ENCODE peak calls at places on chromosomes 7 and 10, in six cellular contexts. C, O, D, X, V and Q are unnamed samples.

GRCh38 chr7:48311464-48311863 is 140.2 kb downstream of the ABCA13 start:
- DNase-seq in V (no peak), D (no peak), O (no peak), C (no peak), X (no peak), Q (peak)

GRCh38 chr10:131129544-131129943 is 182.0 kb downstream of the TCERG1L start:
- DNase-seq in C (no peak), D (no peak), V (no peak), O (no peak), X (no peak), Q (peak)

GRCh38 chr7:101244385-101245146 is at the start of gene FIS1:
- DNase-seq in V (peak), X (peak), C (peak), O (peak), D (peak), Q (peak)

GRCh38 chr7:105010538-105011523 is 3.2 kb upstream of the KMT2E start:
- DNase-seq in O (no peak), C (no peak), X (no peak), D (peak), V (peak), Q (no peak)

GRCh38 chr10:104274762-104275721 is 6.1 kb downstream of the GSTO2 start:
- DNase-seq in D (peak), X (peak), O (no peak), C (no peak), V (peak), Q (peak)

GRCh38 chr10:58897708-58898107 is 278.7 kb upstream of the PHYHIPL start:
- DNase-seq in D (no peak), O (no peak), C (no peak), V (peak), X (no peak), Q (no peak)

GRCh38 chr7:42106562-42106961 is 130.4 kb downstream of the GLI3 start:
- DNase-seq in V (peak), X (no peak), O (no peak), D (no peak), C (no peak), Q (no peak)

GRCh38 chr10:110802090-110802489 is 69.6 kb upstream of the PDCD4 start:
- DNase-seq in D (peak), X (no peak), C (no peak), O (no peak), V (peak), Q (peak)

GRCh38 chr7:151745090-151745638 is 131.8 kb downstream of the PRKAG2 start:
- DNase-seq in D (peak), O (no peak), C (no peak), V (peak), X (peak), Q (peak)

GRCh38 chr7:116327135-116327534 is 116.8 kb downstream of the TES start:
- DNase-seq in V (no peak), X (no peak), O (no peak), D (no peak), C (no peak), Q (no peak)

GRCh38 chr10:1420663-1421362 is 316.5 kb downstream of the ADARB2 start:
- DNase-seq in X (no peak), O (peak), D (no peak), V (no peak), C (no peak), Q (peak)

GRCh38 chr7:138739859-138740258 is 38.7 kb upstream of the SVOPL start:
- DNase-seq in X (no peak), O (no peak), V (no peak), D (no peak), C (no peak), Q (no peak)

GRCh38 chr7:103573479-103574058 is 127.6 kb upstream of the SLC26A5 start:
- DNase-seq in C (no peak), O (no peak), X (no peak), V (peak), D (peak), Q (peak)

GRCh38 chr7:96430350-96430749 is 108.5 kb upstream of the SLC25A13 start:
- DNase-seq in X (no peak), C (no peak), D (no peak), V (no peak), O (no peak), Q (no peak)

GRCh38 chr10:62264702-62265436 is 3.8 kb downstream of the RTKN2 start:
- DNase-seq in D (peak), V (peak), C (peak), O (no peak), X (no peak), Q (peak)

GRCh38 chr10:62266611-62267010 is 2.0 kb downstream of the RTKN2 start:
- DNase-seq in V (no peak), X (no peak), D (no peak), C (no peak), O (no peak), Q (peak)

GRCh38 chr10:62264126-62264525 is 4.5 kb downstream of the RTKN2 start:
- DNase-seq in X (no peak), D (no peak), V (no peak), C (no peak), O (no peak), Q (no peak)

GRCh38 chr10:62268027-62268398 is 631 bp downstream of the RTKN2 start:
- DNase-seq in V (no peak), X (peak), O (peak), C (no peak), D (no peak), Q (no peak)

DNA sequence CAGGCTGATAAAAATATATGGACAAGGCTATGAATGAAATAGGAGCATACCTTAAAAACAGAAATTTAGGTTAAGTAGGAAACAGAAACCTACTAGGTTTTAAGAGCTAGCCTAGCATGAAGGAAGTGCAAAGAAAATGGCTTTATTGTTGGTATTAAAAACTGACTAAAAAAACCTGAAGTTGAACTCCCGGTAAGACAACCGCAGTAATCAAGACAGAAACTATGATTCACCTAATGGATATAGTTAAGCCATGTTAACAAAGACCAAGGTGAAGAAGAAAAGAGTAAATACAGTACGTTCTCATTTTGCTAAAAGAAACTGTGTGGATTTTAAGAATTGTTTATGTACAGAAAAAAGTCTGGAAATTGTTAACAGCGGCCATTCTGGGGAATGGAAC is 2.5 kb downstream of the RTKN2 start:
- DNase-seq in O (no peak), C (no peak), V (no peak), D (no peak), X (no peak), Q (peak)
- H3K4me3 ChIP-seq in O (no peak), C (no peak), V (no peak), D (no peak), X (no peak), Q (no peak)

GRCh38 chr10:126375299-126375698 is 13.0 kb downstream of the ADAM12 start:
- DNase-seq in D (no peak), C (no peak), V (no peak), O (no peak), X (no peak), Q (no peak)

GRCh38 chr10:126372359-126372758 is 15.9 kb downstream of the ADAM12 start:
- DNase-seq in C (no peak), D (no peak), V (no peak), O (peak), X (no peak), Q (no peak)

GRCh38 chr10:126374435-126374834 is 13.8 kb downstream of the ADAM12 start:
- DNase-seq in V (no peak), X (no peak), O (no peak), C (no peak), D (no peak), Q (no peak)

GRCh38 chr10:126373982-126374381 is 14.3 kb downstream of the ADAM12 start:
- DNase-seq in V (no peak), X (no peak), O (no peak), D (peak), C (no peak), Q (peak)

DNA sequence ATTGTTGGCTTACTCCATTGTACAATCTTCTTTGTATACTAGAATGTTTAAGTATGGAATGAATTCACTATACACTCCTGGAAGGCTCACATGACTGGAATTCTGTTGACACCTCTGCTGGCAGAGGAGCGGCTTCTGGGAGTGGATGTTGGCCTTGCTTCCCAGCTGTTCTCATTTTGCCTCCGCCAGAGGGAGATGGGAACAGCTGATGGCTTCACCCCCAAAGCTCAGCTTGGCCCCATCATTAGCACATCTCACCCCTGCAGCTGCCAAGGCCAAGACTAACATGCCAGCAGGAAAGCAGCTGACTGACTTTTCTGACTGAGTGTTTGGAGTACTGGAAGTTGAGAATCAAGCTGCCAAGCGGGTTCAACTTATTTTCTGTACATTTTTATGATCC is 15.1 kb downstream of the ADAM12 start:
- DNase-seq in C (no peak), D (no peak), X (no peak), O (no peak), V (no peak), Q (no peak)
- TF ChIP-seq CTCF in C (no peak), D (no peak), X (no peak), O (no peak), V (peak), Q (no peak)

DNA sequence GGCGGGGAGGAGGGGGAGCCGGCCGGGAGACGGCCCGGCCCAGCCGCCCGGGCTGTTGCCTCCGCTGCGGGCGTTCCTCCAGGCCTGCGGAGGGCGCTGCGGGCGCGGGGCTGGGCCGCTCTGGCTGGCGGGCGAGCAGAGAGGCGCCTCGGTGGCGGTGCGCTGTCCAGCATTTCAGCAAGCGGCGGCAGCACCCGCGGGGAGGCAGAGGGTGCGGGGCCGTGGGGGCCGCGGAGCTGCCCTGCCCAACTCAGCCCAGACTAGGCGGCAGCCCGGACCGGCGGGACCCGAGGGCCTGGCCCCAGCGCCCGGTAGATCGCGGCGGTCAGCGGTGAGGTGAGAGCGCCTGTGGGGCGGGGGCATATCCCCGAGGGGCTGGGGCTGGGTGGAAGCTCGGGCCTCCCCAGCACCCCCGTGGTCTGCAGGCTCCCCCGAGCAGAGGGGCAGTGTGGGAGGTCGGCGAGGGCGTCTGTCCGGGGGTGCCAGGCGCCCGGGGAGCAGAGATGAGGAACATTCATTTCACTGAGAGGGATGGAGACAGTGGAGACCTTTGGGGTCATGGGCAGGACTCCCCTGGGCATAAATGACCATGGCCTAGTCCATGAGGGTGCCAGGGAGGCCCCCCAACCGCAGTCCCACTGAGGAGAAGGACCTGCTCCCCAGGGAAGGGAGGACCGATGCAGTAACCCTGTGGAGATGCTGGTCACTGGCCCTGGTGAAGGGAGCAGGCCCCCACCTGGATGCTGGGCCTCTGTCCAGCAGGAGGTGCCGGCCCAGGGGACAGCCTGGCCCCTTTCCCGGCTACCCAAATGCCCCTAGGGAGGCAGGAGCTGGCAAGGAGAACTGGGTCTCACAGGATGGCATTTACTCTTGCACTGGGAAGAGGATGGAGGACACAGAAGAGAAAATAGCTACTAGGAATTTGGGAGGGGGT is at the start of gene SRRM3:
- DNase-seq in X (peak), V (peak), C (no peak), D (peak), O (no peak), Q (peak)
- H3K4me3 ChIP-seq in X (no peak), V (no peak), C (no peak), D (no peak), O (peak), Q (no peak)

GRCh38 chr10:3755440-3756359 is 29.3 kb downstream of the KLF6 start:
- DNase-seq in V (peak), O (no peak), X (no peak), C (no peak), D (peak), Q (no peak)
- TF ChIP-seq CTCF in V (no peak), O (no peak), X (no peak), C (no peak), D (no peak), Q (no peak)

GRCh38 chr10:64142395-64142794 is 621.2 kb downstream of the REEP3 start:
- DNase-seq in X (no peak), O (no peak), D (no peak), C (no peak), V (no peak), Q (no peak)
- H3K4me3 ChIP-seq in X (no peak), O (no peak), D (no peak), C (no peak), V (no peak), Q (no peak)

GRCh38 chr7:102300643-102301211 is 14.1 kb downstream of the SH2B2 start:
- DNase-seq in C (no peak), D (no peak), X (peak), V (no peak), O (no peak), Q (no peak)
- TF ChIP-seq CTCF in C (no peak), D (peak), X (peak), V (no peak), O (no peak), Q (peak)

GRCh38 chr7:77202544-77202976 is 2.9 kb upstream of the FGL2 start:
- DNase-seq in X (no peak), O (no peak), V (no peak), C (no peak), D (no peak), Q (no peak)

GRCh38 chr7:77200542-77200941 is 923 bp upstream of the FGL2 start:
- DNase-seq in C (no peak), O (no peak), X (no peak), V (no peak), D (no peak), Q (no peak)

GRCh38 chr7:77199008-77199966 is at the start of gene FGL2:
- DNase-seq in D (peak), V (peak), O (no peak), C (peak), X (peak), Q (peak)

GRCh38 chr7:77197135-77197534 is 2.5 kb downstream of the FGL2 start:
- DNase-seq in V (no peak), X (no peak), O (no peak), C (no peak), D (no peak), Q (no peak)
- H3K4me3 ChIP-seq in V (no peak), X (peak), O (no peak), C (no peak), D (no peak), Q (no peak)

DNA sequence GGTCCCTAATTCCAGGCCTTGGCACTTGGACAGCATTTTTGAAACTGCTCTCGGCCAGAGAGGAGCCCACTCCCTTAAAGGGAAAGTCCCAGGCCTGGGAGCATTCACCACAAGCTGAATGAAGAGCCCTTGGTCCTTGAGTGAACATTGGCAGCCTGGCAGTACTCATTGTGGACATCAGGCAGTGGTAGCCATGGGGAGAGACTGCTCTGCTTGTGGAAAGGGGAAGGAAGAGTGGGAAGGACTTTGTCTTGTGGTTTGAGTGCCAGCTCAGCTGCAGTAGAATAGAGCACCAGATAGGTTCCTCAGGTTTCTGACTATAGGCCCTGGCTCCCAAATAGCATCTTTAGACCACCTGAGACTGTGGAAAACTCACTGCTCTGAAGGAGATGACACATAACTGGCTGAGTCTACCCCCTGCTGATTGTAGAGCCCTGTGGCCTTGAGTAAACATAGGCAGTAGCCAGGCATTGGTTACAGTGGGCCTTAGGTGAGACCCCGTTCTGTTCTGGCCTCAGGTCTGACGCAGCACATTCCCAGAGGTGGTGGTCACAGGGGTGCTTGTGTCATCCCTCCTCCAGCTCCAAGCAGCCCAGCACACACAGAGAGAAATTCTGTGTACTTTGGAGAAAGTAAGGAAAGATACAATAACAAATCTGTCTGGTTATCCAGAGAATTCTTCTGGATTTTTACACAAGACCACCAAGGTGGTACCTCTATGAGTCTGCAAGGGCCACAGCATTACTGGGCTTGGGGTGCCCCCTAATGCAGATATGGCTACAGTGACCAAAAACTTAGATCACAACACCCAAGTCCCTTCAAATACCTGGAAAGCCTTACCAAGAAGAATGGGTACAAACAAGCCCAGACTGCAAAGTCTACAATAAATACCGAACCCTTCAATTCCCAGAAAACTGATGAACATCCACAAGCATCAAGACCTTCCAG is 153.8 kb downstream of the GNAI1 start:
- DNase-seq in C (no peak), O (peak), X (no peak), V (no peak), D (peak), Q (no peak)
- TF ChIP-seq CTCF in C (no peak), O (peak), X (peak), V (peak), D (peak), Q (no peak)

GRCh38 chr10:52436664-52437063 is 122.6 kb downstream of the DKK1 start:
- DNase-seq in V (no peak), C (no peak), X (no peak), O (no peak), D (peak), Q (no peak)

GRCh38 chr10:52440612-52441285 is 126.7 kb downstream of the DKK1 start:
- DNase-seq in X (no peak), O (no peak), V (no peak), D (no peak), C (no peak), Q (no peak)

GRCh38 chr10:52438119-52438518 is 124.0 kb downstream of the DKK1 start:
- DNase-seq in X (no peak), D (no peak), O (no peak), C (no peak), V (no peak), Q (no peak)

GRCh38 chr10:52434734-52435133 is 120.7 kb downstream of the DKK1 start:
- DNase-seq in D (no peak), V (no peak), X (no peak), C (no peak), O (no peak), Q (no peak)

GRCh38 chr10:52437205-52437646 is 123.1 kb downstream of the DKK1 start:
- DNase-seq in X (no peak), C (no peak), O (no peak), V (no peak), D (no peak), Q (no peak)
- H3K4me3 ChIP-seq in X (no peak), C (no peak), O (no peak), V (no peak), D (no peak), Q (no peak)